ENCODE peak calls at places on chromosomes 5 and 9, in nine cellular contexts. D is sigmoid colon; C is midbrain; O is GM12891; N is NCI-H1417; V is stimulated activated CD8-positive, alpha-beta memory T cell treated with anti-CD3 and anti-CD28 coated beads, Interleukin-15, amount 100 ng/mL, for 24 hours; J is foreskin keratinocyte; M is stimulated activated effector memory CD8-positive, alpha-beta T cell treated with anti-CD3 and anti-CD28 coated beads, Interleukin-12 subunit alpha, Interleukin-12 subunit beta, amount 100 ng/mL, for 72 hours; K is ovary. A is an unnamed sample.

GRCh38 chr5:95284512-95285405 is at the start of gene MCTP1:
- DNase-seq in D (no peak), C (peak; percentile 9), O (peak; percentile 28), N (peak; percentile 85), V (no peak), J (no peak), M (no peak), K (peak; percentile 12), A (no peak)

GRCh38 chr5:40605295-40605958 is 74.3 kb upstream of the PTGER4 start:
- DNase-seq in D (no peak), C (no peak), O (no peak), N (no peak), V (no peak), J (no peak), M (no peak), K (no peak), A (no peak)

GRCh38 chr5:501040-501832 is 23.0 kb downstream of the SLC9A3 start:
- DNase-seq in D (no peak), C (no peak), O (no peak), N (no peak), V (no peak), J (no peak), M (no peak), K (no peak), A (no peak)

GRCh38 chr5:7781899-7782298 is 69.0 kb downstream of the CFAP90 start:
- DNase-seq in D (no peak), C (no peak), O (no peak), N (no peak), V (no peak), J (no peak), M (no peak), K (no peak), A (no peak)

GRCh38 chr9:113963914-113964739 is 88.0 kb downstream of the ZNF618 start:
- DNase-seq in D (no peak), C (no peak), O (no peak), N (no peak), V (no peak), J (no peak), M (no peak), K (no peak), A (no peak)

GRCh38 chr9:37037137-37037743 is 3.2 kb upstream of the PAX5 start:
- DNase-seq in D (no peak), C (peak; percentile 5), O (no peak), N (peak; percentile 74), V (no peak), J (no peak), M (no peak), K (no peak), A (no peak)

GRCh38 chr5:10442581-10442980 is 902 bp downstream of the ROPN1L start:
- DNase-seq in D (no peak), C (no peak), O (no peak), N (no peak), V (no peak), J (no peak), M (no peak), K (no peak), A (no peak)

GRCh38 chr5:72599519-72600400 is 92.5 kb upstream of the ZNF366 start:
- DNase-seq in D (no peak), C (no peak), O (no peak), N (no peak), V (no peak), J (peak; percentile 32), M (no peak), K (no peak), A (no peak)

GRCh38 chr9:107587175-107587963 is 97.8 kb upstream of the KLF4 start:
- DNase-seq in D (no peak), C (no peak), O (no peak), N (no peak), V (no peak), J (no peak), M (no peak), K (no peak), A (no peak)

GRCh38 chr5:126446498-126447224 is 23.5 kb downstream of the GRAMD2B start:
- DNase-seq in D (peak; percentile 21), C (no peak), O (no peak), N (no peak), V (no peak), J (peak; percentile 97), M (no peak), K (no peak), A (no peak)

GRCh38 chr9:5288591-5288990 is 15.9 kb downstream of the RLN2 start:
- DNase-seq in D (no peak), C (no peak), O (no peak), N (no peak), V (no peak), J (no peak), M (no peak), K (no peak), A (no peak)

GRCh38 chr9:93132287-93132927 is 1.6 kb downstream of the NINJ1 start:
- DNase-seq in D (peak; percentile 96), C (peak; percentile 52), O (no peak), N (no peak), V (no peak), J (no peak), M (no peak), K (peak; percentile 79), A (peak; percentile 86)

GRCh38 chr5:155826947-155827815 is 499.8 kb upstream of the SGCD start:
- DNase-seq in D (no peak), C (no peak), O (no peak), N (no peak), V (no peak), J (no peak), M (no peak), K (no peak), A (no peak)

GRCh38 chr9:36789886-36790285 is 217.2 kb downstream of the MELK start:
- DNase-seq in D (no peak), C (no peak), O (no peak), N (no peak), V (no peak), J (no peak), M (no peak), K (no peak), A (no peak)

GRCh38 chr5:41246376-41246775 is 33.0 kb upstream of the C6 start:
- DNase-seq in D (no peak), C (no peak), O (no peak), N (no peak), V (no peak), J (peak; percentile 40), M (no peak), K (no peak), A (no peak)

GRCh38 chr5:135891804-135892203 is 3.8 kb downstream of the IL9 start:
- DNase-seq in D (no peak), C (no peak), O (no peak), N (no peak), V (no peak), J (no peak), M (no peak), K (no peak), A (peak; percentile 15)

GRCh38 chr9:76400534-76401096 is 6.4 kb upstream of the RFK start:
- DNase-seq in D (no peak), C (no peak), O (no peak), N (no peak), V (no peak), J (peak; percentile 56), M (no peak), K (no peak), A (no peak)

GRCh38 chr9:93268551-93269314 is 84.8 kb downstream of the WNK2 start:
- DNase-seq in D (peak; percentile 46), C (no peak), O (peak; percentile 53), N (peak; percentile 88), V (no peak), J (no peak), M (no peak), K (peak; percentile 4), A (peak; percentile 52)

GRCh38 chr5:130002876-130003275 is 98.6 kb downstream of the CHSY3 start:
- DNase-seq in D (no peak), C (no peak), O (no peak), N (no peak), V (no peak), J (no peak), M (no peak), K (no peak), A (no peak)

GRCh38 chr5:10726179-10726912 is 34.7 kb downstream of the DAP start:
- DNase-seq in D (no peak), C (no peak), O (no peak), N (no peak), V (no peak), J (no peak), M (no peak), K (no peak), A (no peak)

GRCh38 chr9:14221558-14221957 is 92.4 kb downstream of the NFIB start:
- DNase-seq in D (no peak), C (no peak), O (no peak), N (no peak), V (no peak), J (no peak), M (no peak), K (no peak), A (no peak)

GRCh38 chr5:36657563-36657995 is 51.2 kb downstream of the SLC1A3 start:
- DNase-seq in D (peak; percentile 83), C (peak; percentile 63), O (no peak), N (no peak), V (no peak), J (peak; percentile 98), M (no peak), K (peak; percentile 19), A (peak; percentile 76)